ENCODE peak calls at places on chromosomes 16 and 17, in nine cellular contexts. U is stimulated activated naive CD8-positive, alpha-beta T cell treated with anti-CD3 and anti-CD28 coated beads, Interleukin-15, Interleukin-2, amounts not matched to agents 100 U/mL and 50 U/mL, for 24 hours; V is AG20443; I is left lung; L is mesenchymal stem cell; S is HFFc6; E is HuH-7.5; K is AG08396; C is skeletal muscle cell. P is an unnamed sample.
A peak's percentile ranks its signal among the peaks of the same experiment; 100 is the strongest.

GRCh38 chr16:11552445-11552844 is 34.3 kb downstream of the LITAF start:
- DNase-seq in U (no peak), V (no peak), I (no peak), L (no peak), S (no peak), E (no peak), K (no peak), C (no peak), P (no peak)

GRCh38 chr16:23687034-23687808 is 8.5 kb downstream of the PLK1 start:
- DNase-seq in U (no peak), V (no peak), I (no peak), L (no peak), S (no peak), E (no peak), K (no peak), C (no peak), P (no peak)

GRCh38 chr16:49921106-49921505 is 65.2 kb upstream of the ZNF423 start:
- DNase-seq in U (no peak), V (no peak), I (no peak), L (no peak), S (no peak), E (no peak), K (no peak), C (no peak), P (no peak)

GRCh38 chr16:73202176-73202729 is 154.3 kb upstream of the ZFHX3 start:
- DNase-seq in U (no peak), V (peak; percentile 85), I (no peak), L (no peak), S (peak; percentile 94), E (peak; percentile 27), K (peak; percentile 67), C (peak; percentile 94), P (peak; percentile 71)

GRCh38 chr16:84511821-84512220 is 7.4 kb upstream of the MEAK7 start:
- DNase-seq in U (no peak), V (no peak), I (no peak), L (no peak), S (no peak), E (no peak), K (no peak), C (no peak), P (no peak)

GRCh38 chr17:35795007-35795870 is at the start of gene MMP28:
- DNase-seq in U (peak; percentile 61), V (peak; percentile 70), I (no peak), L (peak; percentile 39), S (no peak), E (no peak), K (peak; percentile 64), C (no peak), P (no peak)

GRCh38 chr16:17246974-17247718 is 223.6 kb downstream of the XYLT1 start:
- DNase-seq in U (no peak), V (no peak), I (no peak), L (no peak), S (no peak), E (no peak), K (no peak), C (no peak), P (no peak)

GRCh38 chr16:54630284-54630967 is 300.2 kb upstream of the IRX5 start:
- DNase-seq in U (no peak), V (peak; percentile 51), I (no peak), L (no peak), S (peak; percentile 20), E (no peak), K (no peak), C (no peak), P (peak; percentile 7)

GRCh38 chr17:429589-429988 is 77.0 kb upstream of the RPH3AL start:
- DNase-seq in U (no peak), V (no peak), I (no peak), L (no peak), S (no peak), E (no peak), K (no peak), C (no peak), P (no peak)

GRCh38 chr16:67165121-67166034 is 833 bp downstream of the HSF4 start:
- DNase-seq in U (no peak), V (no peak), I (no peak), L (peak; percentile 43), S (no peak), E (no peak), K (no peak), C (no peak), P (no peak)

GRCh38 chr17:69725125-69725524 is 310.6 kb downstream of the MAP2K6 start:
- DNase-seq in U (no peak), V (no peak), I (no peak), L (no peak), S (no peak), E (no peak), K (no peak), C (no peak), P (no peak)

GRCh38 chr17:8799001-8799850 is at the start of gene MFSD6L:
- DNase-seq in U (no peak), V (no peak), I (no peak), L (no peak), S (no peak), E (no peak), K (no peak), C (no peak), P (peak; percentile 15)

GRCh38 chr17:17732892-17733670 is 51.8 kb downstream of the RAI1 start:
- DNase-seq in U (no peak), V (peak; percentile 72), I (no peak), L (peak; percentile 57), S (peak; percentile 72), E (no peak), K (peak; percentile 88), C (no peak), P (peak; percentile 58)

GRCh38 chr17:53649201-53649600 is 173.5 kb upstream of the KIF2B start:
- DNase-seq in U (no peak), V (no peak), I (no peak), L (no peak), S (no peak), E (no peak), K (no peak), C (no peak), P (no peak)

GRCh38 chr17:72414032-72414396 is 293.2 kb downstream of the SOX9 start:
- DNase-seq in U (no peak), V (no peak), I (no peak), L (no peak), S (no peak), E (no peak), K (no peak), C (no peak), P (no peak)

GRCh38 chr17:73829676-73830280 is 185.5 kb upstream of the SDK2 start:
- DNase-seq in U (no peak), V (no peak), I (peak; percentile 9), L (no peak), S (no peak), E (no peak), K (no peak), C (no peak), P (no peak)

P was measured in brain microvascular endothelial cell.